ENCODE peak calls at places on chromosome 21, in four cellular contexts. K is adrenal gland, I is Caco-2, W is sigmoid colon. L is an unnamed sample.

GRCh38 chr21:37671381-37671780 is 244.9 kb downstream of the KCNJ6 start:
- DNase-seq in I (no peak), K (no peak), W (no peak), L (no peak)

GRCh38 chr21:37547615-37547975 is 181.0 kb downstream of the DYRK1A start:
- DNase-seq in I (no peak), K (no peak), W (no peak), L (no peak)

GRCh38 chr21:29680273-29680672 is 259.5 kb downstream of the GRIK1 start:
- DNase-seq in I (no peak), K (no peak), W (no peak), L (no peak)

GRCh38 chr21:14766241-14766640 is 220.1 kb upstream of the SAMSN1 start:
- DNase-seq in W (no peak), K (no peak), I (no peak), L (no peak)

GRCh38 chr21:35791541-35792335 is 268.6 kb downstream of the SETD4 start:
- DNase-seq in I (no peak), K (no peak), W (no peak), L (no peak)

GRCh38 chr21:37837381-37837780 is 78.9 kb downstream of the KCNJ6 start:
- DNase-seq in I (no peak), K (no peak), W (no peak), L (no peak)

GRCh38 chr21:37383066-37383465 is 16.5 kb downstream of the DYRK1A start:
- DNase-seq in K (no peak), I (no peak), W (no peak), L (peak; percentile 28)

GRCh38 chr21:33682992-33683627 is 40.8 kb downstream of the ITSN1 start:
- DNase-seq in K (peak; percentile 32), W (no peak), I (peak; percentile 60), L (peak; percentile 98)

GRCh38 chr21:38267991-38268858 is 11.4 kb downstream of the KCNJ15 start:
- DNase-seq in W (no peak), K (no peak), I (no peak), L (no peak)

GRCh38 chr21:32184059-32184458 is 94.8 kb downstream of the MIS18A start:
- DNase-seq in I (no peak), W (no peak), K (no peak), L (no peak)

GRCh38 chr21:28521932-28522826 is 470.5 kb downstream of the LTN1 start:
- DNase-seq in I (no peak), W (no peak), K (no peak), L (peak; percentile 84)

GRCh38 chr21:35044770-35045538 is 4.1 kb downstream of the RUNX1 start:
- DNase-seq in K (no peak), I (no peak), W (no peak), L (no peak)

GRCh38 chr21:25080161-25080560 is 527.1 kb downstream of the MRPL39 start:
- DNase-seq in I (no peak), W (no peak), K (no peak), L (peak; percentile 2)
- H3K4me3 ChIP-seq in I (no peak overlapping the region), W (no peak overlapping the region), K (no peak overlapping the region), L (no peak overlapping the region)

GRCh38 chr21:27129694-27130093 is 162.8 kb upstream of the ADAMTS5 start:
- DNase-seq in K (no peak), W (no peak), I (no peak), L (no peak)
- TF ChIP-seq CTCF in K (no peak), W (no peak), I (no peak), L (no peak)

DNA sequence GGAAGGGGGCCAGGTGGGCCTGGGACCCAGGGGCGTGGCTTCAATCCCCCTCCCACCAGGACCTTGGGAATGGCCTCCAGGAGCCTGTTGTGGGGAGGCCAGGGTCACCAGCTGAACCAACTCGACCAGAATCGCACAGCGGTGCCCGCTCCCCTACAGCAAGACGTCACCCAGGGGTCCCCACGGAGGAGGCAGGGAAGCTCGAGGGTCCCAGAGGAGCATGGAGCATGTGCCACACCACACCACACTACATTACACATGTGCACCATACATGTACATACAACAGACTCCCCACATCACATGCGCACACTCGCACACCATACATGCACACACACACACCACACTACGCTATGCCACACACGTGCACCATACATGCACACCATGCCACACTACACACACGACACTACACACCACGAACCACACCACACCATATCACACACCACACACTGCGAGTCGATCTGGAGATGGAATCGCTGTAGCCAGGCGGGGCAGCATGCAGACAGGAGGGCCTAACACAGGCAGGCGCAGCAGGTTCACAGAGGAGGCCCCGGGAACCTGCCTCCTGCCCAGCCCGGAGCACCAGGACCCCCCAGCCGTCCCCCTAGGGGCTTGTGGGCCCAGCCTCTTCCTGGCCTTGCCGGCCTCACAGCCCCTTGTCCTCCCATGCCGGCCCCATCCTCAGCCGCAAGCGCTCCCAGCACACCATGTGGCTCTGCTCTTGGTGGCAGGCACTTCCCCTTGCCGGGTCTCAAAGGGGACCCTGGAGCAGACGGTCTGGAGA is 596 bp downstream of the ITGB2 start:
- DNase-seq in I (no peak), W (no peak), K (no peak), L (no peak)
- H3K4me3 ChIP-seq in I (no peak overlapping the region), W (peak overlapping the region; percentile 42), K (no peak overlapping the region), L (no peak overlapping the region)

DNA sequence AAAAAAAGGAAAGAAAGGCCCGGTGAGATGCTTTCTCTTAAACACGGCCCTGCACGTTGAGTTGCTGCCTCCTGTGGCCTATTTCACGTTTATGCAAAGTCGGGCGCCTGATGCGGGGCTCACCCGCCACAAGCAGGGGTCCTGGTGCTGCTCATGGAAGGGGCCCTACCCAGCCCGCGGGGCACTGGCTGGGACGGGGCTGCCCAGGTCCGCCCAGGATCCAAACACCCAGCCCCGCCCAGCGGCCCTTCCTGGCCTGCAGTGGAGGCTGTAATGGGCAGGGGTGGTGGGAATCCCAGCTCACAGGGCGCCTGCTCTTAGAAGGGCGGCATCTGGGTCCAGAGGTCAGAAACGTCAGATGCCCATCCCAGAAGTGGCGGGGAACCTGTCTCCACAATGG is 1.6 kb downstream of the COL6A2 start:
- DNase-seq in W (peak; percentile 85), I (peak; percentile 35), K (peak; percentile 11), L (peak; percentile 52)
- TF ChIP-seq CTCF in W (no peak), I (no peak), K (no peak), L (peak; percentile 55)

DNA sequence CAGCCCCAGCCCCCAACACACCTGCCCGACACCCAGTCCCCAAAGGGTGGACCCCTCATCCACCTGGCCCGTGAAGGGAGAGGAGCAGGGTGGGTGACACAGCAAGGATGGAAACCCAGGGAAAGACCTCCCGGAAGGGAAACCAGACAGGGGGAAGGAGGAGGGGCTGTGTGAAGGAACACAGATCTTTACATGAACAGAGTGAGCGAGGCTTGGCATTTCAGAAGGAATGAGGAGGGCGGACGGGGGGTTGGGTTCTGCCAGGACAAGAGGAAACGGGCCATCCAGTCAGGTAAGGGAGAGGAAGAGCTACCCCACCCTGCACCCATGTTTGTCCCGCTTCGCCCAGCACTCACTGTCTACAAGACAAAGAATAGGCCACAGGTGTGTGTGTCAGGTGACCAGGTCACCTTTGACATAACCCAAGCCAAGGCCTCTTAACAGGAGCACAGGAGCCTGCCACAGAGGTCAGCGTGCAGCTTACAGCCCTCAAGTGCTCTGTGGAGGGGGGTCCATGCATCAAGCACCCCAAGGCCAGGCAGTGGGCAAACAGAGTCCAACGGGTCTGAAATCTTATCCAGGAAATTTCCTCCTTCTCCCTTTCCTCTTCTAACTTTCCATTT is 18.0 kb upstream of the PRDM15 start:
- DNase-seq in K (no peak), I (no peak), W (peak; percentile 49), L (no peak)
- H3K4me3 ChIP-seq in K (no peak overlapping the region), I (no peak overlapping the region), W (no peak overlapping the region), L (no peak overlapping the region)